ENCODE peak calls at places on chromosomes 7 and 10, in four cellular contexts. One of them, this sample, is unnamed.

GRCh38 chr7:135179321-135179925 is 8.9 kb upstream of the CYREN start:
- DNase-seq in suprapubic skin: peak
- DNase-seq in dorsolateral prefrontal cortex: no peak
- DNase-seq in GM10248: no peak
- DNase-seq in this sample: no peak

GRCh38 chr10:107544706-107545520 is 380.4 kb upstream of the SORCS1 start:
- DNase-seq in GM10248: no peak
- DNase-seq in dorsolateral prefrontal cortex: no peak
- DNase-seq in suprapubic skin: no peak
- DNase-seq in this sample: no peak

GRCh38 chr7:82600601-82601000 is 157.0 kb upstream of the CACNA2D1 start:
- DNase-seq in GM10248: no peak
- DNase-seq in dorsolateral prefrontal cortex: no peak
- DNase-seq in suprapubic skin: no peak
- DNase-seq in this sample: no peak

GRCh38 chr10:3801558-3802192 is 16.7 kb upstream of the KLF6 start:
- DNase-seq in suprapubic skin: no peak
- DNase-seq in GM10248: no peak
- DNase-seq in dorsolateral prefrontal cortex: no peak
- DNase-seq in this sample: no peak

GRCh38 chr10:130495891-130496642 is 359.9 kb downstream of the GLRX3 start:
- DNase-seq in GM10248: no peak
- DNase-seq in suprapubic skin: peak
- DNase-seq in dorsolateral prefrontal cortex: no peak
- DNase-seq in this sample: no peak

GRCh38 chr7:22438994-22439393 is 61.0 kb downstream of the STEAP1B start:
- DNase-seq in GM10248: no peak
- DNase-seq in dorsolateral prefrontal cortex: no peak
- DNase-seq in suprapubic skin: no peak
- DNase-seq in this sample: no peak

GRCh38 chr7:84207025-84207424 is 12.4 kb upstream of the SEMA3A start:
- DNase-seq in suprapubic skin: no peak
- DNase-seq in GM10248: no peak
- DNase-seq in dorsolateral prefrontal cortex: no peak
- DNase-seq in this sample: no peak

GRCh38 chr7:108001759-108002725 is 919 bp downstream of the LAMB1 start:
- DNase-seq in suprapubic skin: no peak
- DNase-seq in dorsolateral prefrontal cortex: no peak
- DNase-seq in GM10248: peak
- DNase-seq in this sample: peak

GRCh38 chr7:122913608-122914007 is 27.3 kb upstream of the CADPS2 start:
- DNase-seq in dorsolateral prefrontal cortex: no peak
- DNase-seq in GM10248: no peak
- DNase-seq in suprapubic skin: no peak
- DNase-seq in this sample: no peak

GRCh38 chr7:29969706-29970105 is 19.9 kb downstream of the SCRN1 start:
- DNase-seq in GM10248: no peak
- DNase-seq in suprapubic skin: no peak
- DNase-seq in dorsolateral prefrontal cortex: no peak
- DNase-seq in this sample: no peak

DNA sequence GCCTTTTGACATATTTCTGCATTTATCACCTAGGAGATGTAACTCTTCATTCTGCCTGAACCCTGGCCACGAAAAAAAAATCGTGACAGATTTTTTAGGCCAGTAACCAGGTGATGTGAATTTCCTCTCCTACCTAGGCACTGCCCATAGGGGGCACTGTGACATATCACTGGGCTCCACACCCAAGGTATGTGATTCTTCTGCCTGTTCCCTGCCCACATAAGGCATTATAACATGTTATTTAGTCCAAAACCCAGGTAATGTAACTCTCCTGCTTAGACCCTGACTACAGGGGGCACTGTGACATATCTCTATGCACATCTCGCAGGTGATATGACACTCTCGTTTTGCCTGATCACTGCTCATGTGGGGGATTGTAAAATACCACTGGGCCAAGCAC is 29.5 kb upstream of the ZNF107 start:
- DNase-seq in suprapubic skin: no peak
- DNase-seq in GM10248: no peak
- DNase-seq in dorsolateral prefrontal cortex: no peak
- DNase-seq in this sample: no peak
- TF ChIP-seq CTCF in suprapubic skin: peak
- TF ChIP-seq CTCF in GM10248: no peak
- TF ChIP-seq CTCF in dorsolateral prefrontal cortex: peak
- TF ChIP-seq CTCF in this sample: no peak

GRCh38 chr10:110534571-110534970 is 32.9 kb upstream of the SMC3 start:
- DNase-seq in suprapubic skin: no peak
- DNase-seq in dorsolateral prefrontal cortex: no peak
- DNase-seq in GM10248: no peak
- DNase-seq in this sample: no peak

GRCh38 chr10:110540038-110540437 is 27.5 kb upstream of the SMC3 start:
- DNase-seq in dorsolateral prefrontal cortex: no peak
- DNase-seq in GM10248: no peak
- DNase-seq in suprapubic skin: no peak
- DNase-seq in this sample: no peak

GRCh38 chr10:110533149-110533548 is 34.3 kb upstream of the SMC3 start:
- DNase-seq in suprapubic skin: no peak
- DNase-seq in dorsolateral prefrontal cortex: no peak
- DNase-seq in GM10248: no peak
- DNase-seq in this sample: no peak

GRCh38 chr10:110531687-110532086 is 34.0 kb downstream of the DUSP5 start:
- DNase-seq in suprapubic skin: no peak
- DNase-seq in GM10248: no peak
- DNase-seq in dorsolateral prefrontal cortex: no peak
- DNase-seq in this sample: no peak

GRCh38 chr10:110535958-110536891 is 31.3 kb upstream of the SMC3 start:
- DNase-seq in suprapubic skin: no peak
- DNase-seq in dorsolateral prefrontal cortex: no peak
- DNase-seq in GM10248: peak
- DNase-seq in this sample: no peak
- TF ChIP-seq CTCF in suprapubic skin: no peak
- TF ChIP-seq CTCF in dorsolateral prefrontal cortex: no peak
- TF ChIP-seq CTCF in GM10248: peak
- TF ChIP-seq CTCF in this sample: peak

DNA sequence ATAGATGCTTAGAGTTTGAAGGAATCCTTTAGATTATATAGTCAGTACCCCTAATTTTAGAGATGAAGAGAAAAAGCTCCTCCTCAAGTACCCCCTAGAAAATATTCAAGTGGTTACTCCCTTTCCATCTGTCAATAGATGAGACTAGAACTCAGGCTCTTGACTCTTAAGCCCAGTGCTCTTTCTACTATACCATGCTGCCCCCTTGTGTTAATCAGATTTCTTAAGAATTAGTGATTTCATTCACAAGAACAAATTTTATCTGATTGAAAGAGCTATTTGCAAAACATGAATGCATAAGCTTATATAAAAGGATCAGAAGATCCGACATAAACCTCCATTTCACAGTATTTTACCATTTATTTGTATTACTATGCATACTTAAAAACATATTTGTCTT is 179.3 kb downstream of the TFEC start:
- DNase-seq in suprapubic skin: no peak
- DNase-seq in GM10248: peak
- DNase-seq in dorsolateral prefrontal cortex: no peak
- DNase-seq in this sample: no peak
- TF ChIP-seq CTCF in suprapubic skin: no peak
- TF ChIP-seq CTCF in GM10248: peak
- TF ChIP-seq CTCF in dorsolateral prefrontal cortex: peak
- TF ChIP-seq CTCF in this sample: peak

GRCh38 chr10:121698902-121699301 is 100.7 kb upstream of the FGFR2 start:
- DNase-seq in GM10248: no peak
- DNase-seq in suprapubic skin: no peak
- DNase-seq in dorsolateral prefrontal cortex: no peak
- DNase-seq in this sample: no peak

GRCh38 chr10:121698336-121698735 is 100.1 kb upstream of the FGFR2 start:
- DNase-seq in GM10248: no peak
- DNase-seq in suprapubic skin: no peak
- DNase-seq in dorsolateral prefrontal cortex: no peak
- DNase-seq in this sample: no peak

GRCh38 chr10:121694966-121695340 is 96.7 kb upstream of the FGFR2 start:
- DNase-seq in GM10248: no peak
- DNase-seq in dorsolateral prefrontal cortex: no peak
- DNase-seq in suprapubic skin: no peak
- DNase-seq in this sample: no peak

GRCh38 chr10:121695731-121696464 is 97.7 kb upstream of the FGFR2 start:
- DNase-seq in suprapubic skin: no peak
- DNase-seq in dorsolateral prefrontal cortex: no peak
- DNase-seq in GM10248: no peak
- DNase-seq in this sample: no peak

DNA sequence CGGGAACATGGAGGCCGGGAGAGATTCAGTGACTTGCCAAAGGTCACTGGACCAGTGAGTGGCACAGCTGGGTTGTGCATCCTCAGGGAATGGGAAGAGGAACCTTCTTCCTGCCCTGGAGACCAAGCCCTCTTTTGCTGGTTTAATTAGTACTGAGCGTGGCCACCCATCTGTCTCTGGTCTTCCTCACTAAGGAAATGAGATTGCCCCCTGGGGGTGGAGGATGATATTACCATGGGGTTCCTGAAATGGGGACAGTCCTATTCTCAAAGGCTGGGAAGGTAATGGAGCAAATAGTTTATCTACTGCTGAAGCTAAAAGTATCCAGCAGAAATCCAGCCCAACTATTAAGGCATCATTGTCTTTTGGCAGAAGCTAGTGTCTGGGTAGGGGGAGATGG is 98.6 kb upstream of the FGFR2 start:
- DNase-seq in GM10248: peak
- DNase-seq in suprapubic skin: no peak
- DNase-seq in dorsolateral prefrontal cortex: no peak
- DNase-seq in this sample: no peak
- TF ChIP-seq CTCF in GM10248: no peak
- TF ChIP-seq CTCF in suprapubic skin: no peak
- TF ChIP-seq CTCF in dorsolateral prefrontal cortex: peak
- TF ChIP-seq CTCF in this sample: peak

This sample was measured in progenitor cell of endocrine pancreas.